ENCODE peak calls at places on chromosomes 16 and 17, in seven cellular contexts. S is H1, R is fibroblast of lung, P is Peyer's patch, X is body of pancreas, I is PC-3, E is neural progenitor cell. Q is an unnamed sample.

GRCh38 chr17:40580140-40580539 is 14.9 kb upstream of the CCR7 start:
- DNase-seq in P (no peak), E (no peak), S (no peak), R (no peak), I (no peak), X (no peak), Q (no peak)

GRCh38 chr17:45823598-45823997 is 21.1 kb upstream of the SPPL2C start:
- DNase-seq in E (no peak), S (no peak), I (no peak), X (no peak), R (no peak), P (no peak), Q (no peak)

GRCh38 chr16:82129881-82130280 is 40.1 kb downstream of the MPHOSPH6 start:
- DNase-seq in X (no peak), E (no peak), I (no peak), P (no peak), R (no peak), S (no peak), Q (no peak)

GRCh38 chr17:74868251-74868907 is 4.4 kb downstream of the FDXR start:
- DNase-seq in P (no peak), R (no peak), S (no peak), I (no peak), E (no peak), X (no peak), Q (no peak)

GRCh38 chr17:2124391-2124790 is 69.5 kb downstream of the HIC1 start:
- DNase-seq in S (no peak), I (no peak), E (no peak), P (no peak), R (peak; percentile 29), X (no peak), Q (no peak)

GRCh38 chr16:46751381-46751780 is 3.2 kb upstream of the MYLK3 start:
- DNase-seq in R (no peak), P (no peak), I (no peak), E (no peak), S (no peak), X (no peak), Q (no peak)

GRCh38 chr17:80722656-80723055 is 178.0 kb downstream of the RPTOR start:
- DNase-seq in P (no peak), E (no peak), X (no peak), I (no peak), R (no peak), S (no peak), Q (no peak)

GRCh38 chr16:23950898-23951297 is 115.1 kb downstream of the PRKCB start:
- DNase-seq in X (no peak), I (no peak), E (no peak), P (no peak), S (no peak), R (no peak), Q (no peak)

GRCh38 chr17:36475346-36475970 is 11.0 kb upstream of the ZNHIT3 start:
- DNase-seq in X (no peak), I (no peak), E (no peak), S (no peak), R (no peak), P (no peak), Q (no peak)

GRCh38 chr16:26598061-26598460 is 468.7 kb upstream of the C16orf82 start:
- DNase-seq in S (no peak), R (no peak), P (no peak), E (no peak), I (peak; percentile 3), X (no peak), Q (no peak)

GRCh38 chr16:16004314-16004749 is 54.9 kb downstream of the ABCC1 start:
- DNase-seq in P (no peak), R (peak; percentile 91), I (peak; percentile 65), X (no peak), S (no peak), E (no peak), Q (no peak)

GRCh38 chr17:3984719-3985444 is 20.6 kb upstream of the ATP2A3 start:
- DNase-seq in I (peak; percentile 16), E (no peak), R (no peak), S (no peak), P (no peak), X (no peak), Q (no peak)

GRCh38 chr17:79306688-79307323 is 232.2 kb downstream of the ENGASE start:
- DNase-seq in X (peak; percentile 87), S (no peak), I (peak; percentile 30), E (no peak), P (no peak), R (no peak), Q (no peak)

GRCh38 chr16:3781421-3781820 is 64.1 kb upstream of the TRAP1 start:
- DNase-seq in X (no peak), R (no peak), I (no peak), E (no peak), P (no peak), S (no peak), Q (peak; percentile 12)

GRCh38 chr16:3785413-3785812 is 68.1 kb upstream of the TRAP1 start:
- DNase-seq in E (no peak), S (no peak), R (no peak), I (no peak), P (no peak), X (no peak), Q (no peak)

GRCh38 chr16:3783516-3783915 is 66.2 kb upstream of the TRAP1 start:
- DNase-seq in X (no peak), R (no peak), I (no peak), E (no peak), P (no peak), S (no peak), Q (no peak)

GRCh38 chr16:3780570-3780969 is 63.2 kb upstream of the TRAP1 start:
- DNase-seq in E (no peak), S (no peak), P (no peak), R (peak; percentile 12), I (peak; percentile 12), X (no peak), Q (peak; percentile 21)

DNA sequence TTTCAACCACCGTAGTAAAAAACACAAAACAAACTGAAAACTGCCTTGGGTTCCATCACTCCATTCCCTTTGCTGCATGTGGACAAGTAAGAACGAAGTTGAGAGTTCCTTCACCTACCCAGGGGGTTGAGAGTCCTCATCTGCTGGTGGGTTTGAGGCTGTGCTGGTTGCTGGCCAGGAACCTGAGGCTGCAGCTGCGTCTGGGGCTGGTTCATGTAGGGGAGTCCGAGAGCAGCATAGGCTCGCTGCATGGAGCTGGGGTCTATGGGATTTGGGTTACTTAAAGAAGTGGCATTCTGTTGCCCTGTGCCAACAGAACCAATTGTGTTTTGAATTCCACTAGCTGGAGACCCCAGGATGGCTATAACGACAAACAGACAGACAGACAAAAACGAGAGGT is 65.2 kb upstream of the TRAP1 start:
- DNase-seq in E (no peak), P (no peak), I (no peak), R (no peak), X (no peak), S (no peak), Q (no peak)
- H3K27ac ChIP-seq in E (no peak overlapping the region), P (no peak overlapping the region), I (no peak overlapping the region), R (no peak overlapping the region), X (no peak overlapping the region), S (no peak overlapping the region), Q (no peak overlapping the region)

GRCh38 chr17:18951941-18952842 is at the start of gene SLC5A10:
- DNase-seq in P (peak; percentile 24), E (peak; percentile 47), R (no peak), X (no peak), I (peak; percentile 32), S (no peak), Q (no peak)

GRCh38 chr17:18948476-18949006 is 3.4 kb upstream of the SLC5A10 start:
- DNase-seq in I (no peak), X (no peak), P (no peak), R (no peak), E (no peak), S (no peak), Q (no peak)

GRCh38 chr17:18947866-18948265 is 4.1 kb upstream of the SLC5A10 start:
- DNase-seq in E (no peak), X (no peak), I (no peak), P (no peak), R (no peak), S (no peak), Q (no peak)

GRCh38 chr17:18950944-18951905 is 740 bp upstream of the SLC5A10 start:
- DNase-seq in S (no peak), X (peak; percentile 75), E (no peak), I (no peak), R (no peak), P (peak; percentile 33), Q (no peak)

GRCh38 chr17:18949566-18949965 is 2.4 kb upstream of the SLC5A10 start:
- DNase-seq in X (no peak), I (no peak), R (no peak), P (peak; percentile 5), E (no peak), S (no peak), Q (no peak)
- TF ChIP-seq CTCF in X (no peak), I (no peak), R (no peak), P (no peak), E (no peak), S (no peak), Q (no peak)

GRCh38 chr17:31308935-31309334 is 4.9 kb downstream of the EVI2B start:
- DNase-seq in X (no peak), S (no peak), R (no peak), E (no peak), P (no peak), I (no peak), Q (no peak)

GRCh38 chr17:31309525-31309924 is 4.3 kb downstream of the EVI2B start:
- DNase-seq in P (no peak), R (no peak), I (no peak), S (no peak), E (no peak), X (no peak), Q (no peak)

GRCh38 chr17:31310260-31310659 is 3.6 kb downstream of the EVI2B start:
- DNase-seq in S (no peak), X (no peak), I (no peak), R (no peak), P (peak; percentile 65), E (no peak), Q (no peak)

GRCh38 chr17:31308372-31308905 is 5.4 kb downstream of the EVI2B start:
- DNase-seq in X (no peak), R (no peak), P (no peak), E (no peak), I (no peak), S (no peak), Q (no peak)

GRCh38 chr17:31310877-31311276 is 3.0 kb downstream of the EVI2B start:
- DNase-seq in R (no peak), P (peak; percentile 66), E (no peak), X (no peak), S (no peak), I (no peak), Q (no peak)
- H3K27ac ChIP-seq in R (no peak overlapping the region), P (peak overlapping the region; percentile 83), E (no peak overlapping the region), X (no peak overlapping the region), S (no peak overlapping the region), I (no peak overlapping the region), Q (no peak overlapping the region)

DNA sequence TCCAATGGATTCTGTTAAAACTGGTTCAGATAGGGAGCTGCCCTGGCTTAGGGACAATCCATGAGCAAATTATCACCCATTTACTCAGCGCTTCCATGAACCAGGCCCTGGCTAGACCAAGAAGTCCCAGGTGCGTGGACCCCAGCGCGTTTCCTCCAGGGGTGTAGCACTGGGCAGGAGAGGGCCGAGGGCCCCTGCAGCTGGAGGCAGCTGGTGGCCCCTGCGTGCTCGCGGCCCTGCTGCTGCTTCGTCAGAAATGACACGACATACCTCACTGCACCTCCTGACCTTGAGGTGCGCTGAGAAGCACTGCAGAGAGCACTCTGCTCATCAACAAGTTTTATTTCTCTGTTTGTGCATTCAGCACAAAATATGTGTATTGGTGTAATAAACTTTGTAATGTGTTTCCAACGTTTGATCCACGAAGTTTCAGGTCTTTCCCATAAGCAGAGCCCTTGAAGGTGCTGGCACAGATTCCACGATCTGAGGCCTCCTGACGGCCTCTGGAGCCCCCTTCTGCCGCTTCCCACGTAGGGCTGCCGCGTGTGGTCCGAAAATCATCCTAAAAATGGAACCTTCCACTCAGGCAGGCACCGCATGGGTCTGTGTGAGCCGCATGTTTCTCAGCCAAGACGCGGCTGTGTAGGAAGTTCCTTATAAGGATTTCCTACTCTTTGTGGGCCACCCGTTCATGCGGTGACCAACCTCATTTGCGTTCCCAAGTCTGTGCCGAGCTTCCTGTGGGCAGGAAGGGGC is 50.8 kb upstream of the ZCCHC14 start:
- DNase-seq in R (no peak), I (no peak), P (no peak), X (no peak), E (no peak), S (no peak), Q (no peak)
- TF ChIP-seq CTCF in R (peak; percentile 43), I (no peak), P (no peak), X (no peak), E (no peak), S (no peak), Q (no peak)

Q was measured in RWPE1.